ENCODE peak calls at places on chromosomes 13 and 19, in six cellular contexts. F is heart left ventricle, K is brain microvascular endothelial cell, E is AG04450, A is cardiac muscle cell, P is pancreas. W is an unnamed sample.

GRCh38 chr13:27644302-27644701 is 22.6 kb downstream of the POLR1D start:
- DNase-seq in K (peak; percentile 18), A (no peak), P (no peak), F (no peak), E (peak; percentile 79), W (no peak)

GRCh38 chr19:14147797-14148605 is 11.6 kb upstream of the ASF1B start:
- DNase-seq in A (peak; percentile 78), F (peak; percentile 71), E (peak; percentile 15), K (peak; percentile 46), P (peak; percentile 52), W (peak; percentile 71)

GRCh38 chr13:44197791-44198770 is 175.5 kb upstream of the SERP2 start:
- DNase-seq in K (peak; percentile 60), E (no peak), P (no peak), F (no peak), A (peak; percentile 36), W (no peak)

GRCh38 chr19:45782162-45782623 is at the start of gene DMPK:
- DNase-seq in E (no peak), P (no peak), F (peak; percentile 77), K (no peak), A (peak; percentile 77), W (no peak)

GRCh38 chr13:31767175-31767900 is 28.0 kb downstream of the RXFP2 start:
- DNase-seq in E (peak; percentile 48), F (no peak), A (no peak), P (no peak), K (peak; percentile 72), W (no peak)

GRCh38 chr19:11420429-11420893 is 1.3 kb upstream of the RGL3 start:
- DNase-seq in A (peak; percentile 30), E (no peak), K (no peak), F (peak; percentile 73), P (no peak), W (no peak)

GRCh38 chr13:33509642-33510229 is 224.2 kb upstream of the STARD13 start:
- DNase-seq in A (no peak), P (peak; percentile 20), F (peak; percentile 66), E (no peak), K (no peak), W (no peak)

GRCh38 chr13:30915691-30916541 is 9.8 kb downstream of the MEDAG start:
- DNase-seq in F (no peak), A (no peak), P (no peak), E (no peak), K (no peak), W (no peak)

GRCh38 chr19:46213156-46213555 is 16.4 kb upstream of the IGFL1 start:
- DNase-seq in K (no peak), A (no peak), F (no peak), E (no peak), P (no peak), W (no peak)

GRCh38 chr19:30565680-30566079 is 193.5 kb downstream of the ZNF536 start:
- DNase-seq in K (no peak), A (peak; percentile 11), E (no peak), P (no peak), F (no peak), W (no peak)

GRCh38 chr13:35191883-35192282 is 249.8 kb downstream of the NBEA start:
- DNase-seq in P (no peak), K (no peak), E (no peak), A (no peak), F (no peak), W (no peak)

GRCh38 chr19:16051254-16052025 is 24.9 kb upstream of the TPM4 start:
- DNase-seq in A (no peak), E (no peak), K (no peak), P (no peak), F (no peak), W (no peak)

GRCh38 chr13:27679396-27679795 is 57.7 kb downstream of the POLR1D start:
- DNase-seq in F (no peak), A (no peak), P (no peak), K (no peak), E (no peak), W (no peak)

GRCh38 chr19:27794444-27795042 is 1418.4 kb downstream of the UQCRFS1 start:
- DNase-seq in F (peak; percentile 36), P (no peak), E (no peak), A (peak; percentile 65), K (peak; percentile 39), W (no peak)

GRCh38 chr19:40445006-40445312 is 824 bp upstream of the SERTAD3 start:
- DNase-seq in F (no peak), P (no peak), A (no peak), K (no peak), E (no peak), W (no peak)
- H3K27ac ChIP-seq in F (peak overlapping the region; percentile 100), P (peak overlapping the region; percentile 79), A (peak overlapping the region; percentile 93), K (peak overlapping the region; percentile 85), E (peak overlapping the region; percentile 21), W (peak overlapping the region; percentile 98)

DNA sequence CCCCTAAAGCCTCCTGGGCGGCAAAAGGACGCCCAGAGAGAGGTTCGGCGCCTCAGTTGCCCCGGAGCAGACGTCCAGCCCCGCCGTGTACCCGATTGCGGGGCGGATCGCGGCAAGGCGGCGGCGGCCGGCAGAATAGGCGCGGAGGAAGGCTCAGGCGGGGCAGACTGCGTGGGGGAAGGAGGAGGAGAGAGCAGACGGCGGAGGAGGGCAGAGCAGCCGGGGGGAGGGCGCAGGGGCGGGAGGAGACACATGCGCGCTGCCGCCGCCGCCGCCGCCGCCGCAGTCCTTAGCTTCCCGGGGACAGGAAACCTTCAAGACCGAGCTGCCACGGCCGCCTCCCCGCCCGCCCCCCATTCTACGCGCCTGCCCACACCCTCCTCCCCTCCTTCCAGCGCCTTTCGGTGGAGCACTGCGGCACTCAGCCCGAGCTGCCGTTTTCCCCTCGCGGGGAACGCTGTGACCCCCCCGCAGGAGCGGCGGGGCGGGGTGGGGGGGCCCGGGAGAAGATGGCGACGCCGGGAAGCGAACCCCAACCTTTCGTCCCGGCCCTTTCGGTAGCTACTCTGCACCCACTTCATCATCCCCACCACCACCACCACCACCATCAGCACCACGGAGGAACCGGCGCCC is at the start of gene LRCH1:
- DNase-seq in F (peak; percentile 93), K (peak; percentile 88), P (peak; percentile 89), A (peak; percentile 94), E (no peak), W (peak; percentile 93)
- H3K27ac ChIP-seq in F (peak within 1 kb of the TSS; percentile 91), K (peak within 1 kb of the TSS; percentile 67), P (peak within 1 kb of the TSS; percentile 71), A (peak within 1 kb of the TSS; percentile 42), E (peak within 1 kb of the TSS; percentile 94), W (peak within 1 kb of the TSS; percentile 97)

GRCh38 chr19:38649305-38650179 is 2.1 kb downstream of the ACTN4 start:
- DNase-seq in F (peak; percentile 58), E (no peak), A (no peak), P (peak; percentile 66), K (no peak), W (peak; percentile 86)
- H3K27ac ChIP-seq in F (peak overlapping the region; percentile 99), E (peak overlapping the region; percentile 70), A (peak overlapping the region; percentile 96), P (peak overlapping the region; percentile 87), K (peak overlapping the region; percentile 73), W (peak overlapping the region; percentile 99)

GRCh38 chr13:113646921-113647340 is 11.1 kb downstream of the ATP4B start:
- DNase-seq in A (no peak), F (no peak), P (no peak), K (no peak), E (no peak), W (no peak)
- H3K27ac ChIP-seq in A (no peak overlapping the region), F (peak overlapping the region; percentile 23), P (no peak overlapping the region), K (no peak overlapping the region), E (no peak overlapping the region), W (peak overlapping the region; percentile 83)

GRCh38 chr13:26476744-26477129 is 80.7 kb upstream of the WASF3 start:
- DNase-seq in K (no peak), E (no peak), P (no peak), A (no peak), F (no peak), W (no peak)
- H3K27ac ChIP-seq in K (no peak overlapping the region), E (peak overlapping the region; percentile 31), P (no peak overlapping the region), A (no peak overlapping the region), F (peak overlapping the region; percentile 70), W (peak overlapping the region; percentile 57)

DNA sequence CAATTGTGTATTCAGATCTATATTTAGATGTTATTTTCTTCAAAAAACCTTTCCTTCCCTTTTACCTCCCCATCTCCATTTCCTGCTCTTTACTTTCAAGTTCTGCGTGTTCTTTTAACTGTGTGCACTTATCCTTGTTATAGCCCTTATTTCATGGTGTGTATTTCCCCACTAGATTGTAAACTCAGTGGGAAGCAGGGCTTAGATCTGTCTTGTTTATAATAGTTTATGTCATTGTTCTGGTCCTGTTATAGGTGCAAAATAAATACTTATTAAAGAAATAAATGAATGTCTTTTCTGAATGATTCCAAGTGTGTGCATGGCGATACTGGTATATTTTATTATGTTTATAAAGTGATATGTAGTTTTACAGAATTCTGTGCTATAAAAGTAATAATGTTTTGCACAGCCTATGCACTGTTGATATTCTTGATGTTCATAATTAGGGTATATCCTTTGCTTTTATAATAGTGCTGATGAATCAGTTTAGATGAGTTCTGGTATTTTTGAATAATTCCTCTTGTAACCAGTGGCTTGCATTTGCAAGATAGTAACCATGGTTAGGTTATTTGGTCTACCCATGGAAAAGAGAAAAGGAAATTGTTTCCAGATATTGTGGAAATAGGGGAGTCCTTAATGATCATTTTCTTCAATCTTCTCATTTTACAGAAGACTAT is 12.1 kb downstream of the NDFIP2 start:
- DNase-seq in P (no peak), K (no peak), A (no peak), E (no peak), F (no peak), W (no peak)
- H3K27ac ChIP-seq in P (no peak overlapping the region), K (no peak overlapping the region), A (no peak overlapping the region), E (no peak overlapping the region), F (no peak overlapping the region), W (peak overlapping the region; percentile 27)